ENCODE peak calls at places on chromosomes 3 and 15, in six cellular contexts. N is CD8-positive, alpha-beta memory T cell; F is pancreas; X is naive thymus-derived CD4-positive, alpha-beta T cell; E is tibial artery; P is heart right ventricle. K is an unnamed sample. For H3K36me3, the result is how much of the 10 kb centered on the place peaks cover.

GRCh38 chr15:49462242-49462641 is 39.2 kb downstream of the FGF7 start:
- DNase-seq in N (no peak), F (no peak), X (no peak), E (no peak), P (no peak), K (no peak)

GRCh38 chr3:159455741-159456181 is 532.9 kb upstream of the IL12A start:
- DNase-seq in N (no peak), F (no peak), X (no peak), E (no peak), P (no peak), K (no peak)

GRCh38 chr15:45704329-45705249 is 69.8 kb downstream of the SQOR start:
- DNase-seq in N (peak), F (no peak), X (peak), E (peak), P (peak), K (no peak)

GRCh38 chr3:190534386-190534785 is 20.5 kb downstream of the IL1RAP start:
- DNase-seq in N (no peak), F (no peak), X (no peak), E (no peak), P (no peak), K (no peak)

GRCh38 chr3:56620371-56620770 is 62.7 kb downstream of the TASOR start:
- DNase-seq in N (no peak), F (no peak), X (no peak), E (no peak), P (no peak), K (no peak)

GRCh38 chr15:33654859-33655258 is 313.4 kb upstream of the CHRM5 start:
- DNase-seq in N (no peak), F (no peak), X (no peak), E (no peak), P (no peak), K (no peak)

GRCh38 chr15:38440353-38441129 is 13.4 kb upstream of the FAM98B start:
- DNase-seq in N (peak), F (peak), X (peak), E (no peak), P (no peak), K (peak)

GRCh38 chr3:177553586-177553985 is 356.3 kb upstream of the TBL1XR1 start:
- DNase-seq in N (no peak), F (no peak), X (no peak), E (no peak), P (no peak), K (no peak)

GRCh38 chr15:68413363-68414255 is 18.4 kb downstream of the ITGA11 start:
- DNase-seq in N (no peak), F (peak), X (peak), E (peak), P (peak), K (no peak)

GRCh38 chr3:126540342-126540849 is 16.4 kb downstream of the CHST13 start:
- DNase-seq in N (no peak), F (no peak), X (no peak), E (peak), P (no peak), K (no peak)

GRCh38 chr15:26453914-26454313 is 319.0 kb downstream of the GABRB3 start:
- DNase-seq in N (no peak), F (no peak), X (no peak), E (no peak), P (no peak), K (no peak)
- H3K36me3 ChIP-seq in N (under half), F (under half), X (under half), E (under half), P (under half), K (under half)

DNA sequence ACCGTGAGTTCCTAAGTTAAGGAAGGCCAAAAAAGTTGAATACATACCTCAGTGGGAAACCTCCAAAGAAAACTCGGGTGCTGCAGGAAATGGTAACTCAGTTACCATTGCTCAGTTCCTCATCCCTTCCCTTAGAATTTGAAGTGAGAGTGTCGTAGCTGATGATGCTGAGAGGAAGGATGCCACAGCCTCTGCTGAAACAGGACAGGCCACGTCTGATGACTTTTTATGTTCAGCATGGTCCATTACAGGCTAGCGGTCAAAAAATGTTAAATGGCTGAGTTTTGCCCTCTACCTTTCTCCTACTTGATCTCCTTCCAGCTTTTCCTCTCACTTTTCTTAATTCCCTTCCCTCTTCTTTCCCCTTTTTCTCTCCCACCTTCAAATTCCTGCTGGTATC is 135.5 kb downstream of the GHSR start:
- DNase-seq in N (no peak), F (no peak), X (no peak), E (no peak), P (no peak), K (no peak)
- H3K36me3 ChIP-seq in N (under half), F (under half), X (under half), E (under half), P (under half), K (under half)

GRCh38 chr3:37053753-37054152 is 60.4 kb downstream of the MLH1 start:
- DNase-seq in N (no peak), F (no peak), X (no peak), E (no peak), P (no peak), K (no peak)
- H3K36me3 ChIP-seq in N (under half), F (under half), X (under half), E (half or more), P (half or more), K (half or more)

DNA sequence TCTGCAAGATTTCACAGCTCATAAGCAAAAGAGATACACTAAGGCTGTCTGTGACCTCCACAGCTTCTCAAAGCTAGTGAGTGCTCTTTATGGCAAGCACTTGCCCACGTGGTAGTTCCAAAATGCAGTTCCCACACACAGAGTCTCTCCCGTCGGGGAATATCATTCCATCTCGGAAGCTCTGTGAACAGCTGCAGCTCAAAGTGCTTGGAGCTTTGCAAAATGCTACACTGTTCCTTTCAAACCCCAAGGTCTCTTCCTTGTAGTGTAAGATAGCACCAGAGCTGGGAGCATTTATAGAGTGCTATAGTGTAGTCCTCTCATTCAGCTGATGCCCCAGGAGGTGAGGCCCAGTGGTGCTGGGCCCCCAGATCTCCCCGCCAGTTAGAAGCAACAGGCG is 36.1 kb downstream of the ST6GAL1 start:
- DNase-seq in N (no peak), F (no peak), X (no peak), E (no peak), P (no peak), K (no peak)
- H3K36me3 ChIP-seq in N (under half), F (under half), X (under half), E (under half), P (under half), K (under half)

GRCh38 chr3:15023719-15024118 is 41.4 kb downstream of the MRPS25 start:
- DNase-seq in N (no peak), F (no peak), X (no peak), E (no peak), P (no peak), K (no peak)
- H3K36me3 ChIP-seq in N (half or more), F (under half), X (under half), E (half or more), P (half or more), K (half or more)

GRCh38 chr3:47762233-47762632 is 19.5 kb downstream of the SMARCC1 start:
- DNase-seq in N (no peak), F (no peak), X (no peak), E (no peak), P (no peak), K (no peak)
- H3K36me3 ChIP-seq in N (under half), F (under half), X (under half), E (under half), P (under half), K (under half)

GRCh38 chr15:42163947-42164550 is 7.6 kb upstream of the PLA2G4F start:
- DNase-seq in N (no peak), F (no peak), X (no peak), E (no peak), P (no peak), K (no peak)
- H3K36me3 ChIP-seq in N (half or more), F (under half), X (under half), E (half or more), P (half or more), K (half or more)

GRCh38 chr15:75366163-75366562 is 2.2 kb downstream of the MAN2C1 start:
- DNase-seq in N (no peak), F (no peak), X (no peak), E (no peak), P (no peak), K (no peak)
- H3K36me3 ChIP-seq in N (under half), F (under half), X (under half), E (half or more), P (half or more), K (under half)

DNA sequence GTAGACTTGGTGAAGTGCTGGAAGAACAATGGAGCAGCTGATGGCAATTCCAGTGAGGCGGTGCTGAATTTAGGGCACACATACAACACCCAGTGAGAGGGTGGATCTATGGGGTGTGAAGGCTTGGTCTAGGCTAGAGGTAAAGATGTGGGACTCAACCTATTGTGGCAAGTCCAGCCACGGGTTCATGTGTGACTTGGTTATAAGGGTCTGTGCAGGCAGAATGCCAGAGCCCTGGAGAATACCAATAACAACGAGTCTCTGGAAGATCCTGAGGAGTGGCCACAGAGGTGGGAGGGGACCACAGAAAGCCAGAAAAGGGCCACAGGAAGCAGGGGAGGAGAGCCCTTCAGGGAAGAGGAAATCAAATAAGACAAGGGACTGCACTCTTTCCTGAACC is 55.0 kb downstream of the VGLL4 start:
- DNase-seq in N (no peak), F (peak), X (no peak), E (no peak), P (no peak), K (no peak)
- H3K36me3 ChIP-seq in N (under half), F (under half), X (under half), E (under half), P (under half), K (under half)

K was measured in effector memory CD4-positive, alpha-beta T cell.